ENCODE peak calls at places on chromosomes 1 and 21, in four cellular contexts. One of them, this sample, is unnamed.

GRCh38 chr1:89022167-89022959 is at the start of gene GBP3:
- DNase-seq in heart left ventricle: no peak
- DNase-seq in pancreas: no peak
- DNase-seq in lower lobe of right lung: no peak
- DNase-seq in this sample: no peak

GRCh38 chr1:218524526-218524925 is 179.4 kb downstream of the TGFB2 start:
- DNase-seq in heart left ventricle: no peak
- DNase-seq in pancreas: no peak
- DNase-seq in lower lobe of right lung: no peak
- DNase-seq in this sample: no peak

GRCh38 chr1:52423771-52424170 is 19.4 kb downstream of the PRPF38A start:
- DNase-seq in heart left ventricle: peak; percentile 26
- DNase-seq in pancreas: no peak
- DNase-seq in lower lobe of right lung: no peak
- DNase-seq in this sample: no peak

GRCh38 chr1:118247593-118247992 is 62.6 kb upstream of the SPAG17 start:
- DNase-seq in heart left ventricle: no peak
- DNase-seq in pancreas: no peak
- DNase-seq in lower lobe of right lung: no peak
- DNase-seq in this sample: no peak

GRCh38 chr1:71638081-71638766 is 557.4 kb upstream of the ZRANB2 start:
- DNase-seq in heart left ventricle: no peak
- DNase-seq in pancreas: no peak
- DNase-seq in lower lobe of right lung: no peak
- DNase-seq in this sample: no peak

GRCh38 chr1:43237131-43237530 is 32.7 kb upstream of the TMEM125 start:
- DNase-seq in heart left ventricle: no peak
- DNase-seq in pancreas: no peak
- DNase-seq in lower lobe of right lung: no peak
- DNase-seq in this sample: no peak

GRCh38 chr1:209062863-209063262 is 520.7 kb upstream of the CAMK1G start:
- DNase-seq in heart left ventricle: no peak
- DNase-seq in pancreas: no peak
- DNase-seq in lower lobe of right lung: no peak
- DNase-seq in this sample: no peak

GRCh38 chr1:240244968-240245628 is 153.4 kb downstream of the FMN2 start:
- DNase-seq in heart left ventricle: no peak
- DNase-seq in pancreas: no peak
- DNase-seq in lower lobe of right lung: no peak
- DNase-seq in this sample: no peak

GRCh38 chr1:29122662-29122986 is 1.1 kb downstream of the TMEM200B start:
- DNase-seq in heart left ventricle: peak; percentile 76
- DNase-seq in pancreas: peak; percentile 37
- DNase-seq in lower lobe of right lung: peak; percentile 50
- DNase-seq in this sample: peak; percentile 90

GRCh38 chr1:226664413-226665101 is 74.5 kb downstream of the ITPKB start:
- DNase-seq in heart left ventricle: peak; percentile 67
- DNase-seq in pancreas: peak; percentile 58
- DNase-seq in lower lobe of right lung: peak; percentile 44
- DNase-seq in this sample: no peak

GRCh38 chr1:21570528-21570875 is 61.3 kb downstream of the ALPL start:
- DNase-seq in heart left ventricle: no peak
- DNase-seq in pancreas: no peak
- DNase-seq in lower lobe of right lung: no peak
- DNase-seq in this sample: no peak

GRCh38 chr1:112230232-112230631 is 165.8 kb upstream of the CTTNBP2NL start:
- DNase-seq in heart left ventricle: no peak
- DNase-seq in pancreas: no peak
- DNase-seq in lower lobe of right lung: no peak
- DNase-seq in this sample: no peak

GRCh38 chr1:103529746-103530145 is 4.2 kb downstream of the RNPC3 start:
- DNase-seq in heart left ventricle: no peak
- DNase-seq in pancreas: peak; percentile 46
- DNase-seq in lower lobe of right lung: no peak
- DNase-seq in this sample: no peak

GRCh38 chr1:94092210-94092613 is 28.7 kb downstream of the ABCA4 start:
- DNase-seq in heart left ventricle: peak; percentile 47
- DNase-seq in pancreas: no peak
- DNase-seq in lower lobe of right lung: no peak
- DNase-seq in this sample: no peak

GRCh38 chr1:60886793-60887331 is 195.5 kb upstream of the NFIA start:
- DNase-seq in heart left ventricle: no peak
- DNase-seq in pancreas: no peak
- DNase-seq in lower lobe of right lung: no peak
- DNase-seq in this sample: no peak

GRCh38 chr1:55060133-55060999 is 21.0 kb downstream of the PCSK9 start:
- DNase-seq in heart left ventricle: no peak
- DNase-seq in pancreas: no peak
- DNase-seq in lower lobe of right lung: no peak
- DNase-seq in this sample: no peak

GRCh38 chr1:111707906-111708305 is 31.3 kb downstream of the INKA2 start:
- DNase-seq in heart left ventricle: no peak
- DNase-seq in pancreas: no peak
- DNase-seq in lower lobe of right lung: peak; percentile 70
- DNase-seq in this sample: peak; percentile 75

GRCh38 chr1:170705981-170706380 is 42.0 kb downstream of the PRRX1 start:
- DNase-seq in heart left ventricle: no peak
- DNase-seq in pancreas: no peak
- DNase-seq in lower lobe of right lung: no peak
- DNase-seq in this sample: no peak

GRCh38 chr1:156481527-156481926 is 19.0 kb downstream of the MEF2D start:
- DNase-seq in heart left ventricle: no peak
- DNase-seq in pancreas: no peak
- DNase-seq in lower lobe of right lung: no peak
- DNase-seq in this sample: no peak

GRCh38 chr1:200042437-200043329 is 15.2 kb downstream of the NR5A2 start:
- DNase-seq in heart left ventricle: no peak
- DNase-seq in pancreas: peak; percentile 76
- DNase-seq in lower lobe of right lung: no peak
- DNase-seq in this sample: peak; percentile 84

GRCh38 chr1:86756062-86756406 is 51.7 kb downstream of the SH3GLB1 start:
- DNase-seq in heart left ventricle: no peak
- DNase-seq in pancreas: no peak
- DNase-seq in lower lobe of right lung: no peak
- DNase-seq in this sample: no peak

GRCh38 chr1:211735208-211736170 is 60.1 kb upstream of the NEK2 start:
- DNase-seq in heart left ventricle: no peak
- DNase-seq in pancreas: peak; percentile 36
- DNase-seq in lower lobe of right lung: no peak
- DNase-seq in this sample: no peak

GRCh38 chr1:89147707-89148106 is 21.8 kb upstream of the GBP2 start:
- DNase-seq in heart left ventricle: no peak
- DNase-seq in pancreas: no peak
- DNase-seq in lower lobe of right lung: no peak
- DNase-seq in this sample: no peak

GRCh38 chr1:96581786-96582185 is 139.8 kb upstream of the PTBP2 start:
- DNase-seq in heart left ventricle: no peak
- DNase-seq in pancreas: no peak
- DNase-seq in lower lobe of right lung: no peak
- DNase-seq in this sample: no peak

GRCh38 chr1:76939107-76939816 is 72.0 kb downstream of the ST6GALNAC5 start:
- DNase-seq in heart left ventricle: no peak
- DNase-seq in pancreas: no peak
- DNase-seq in lower lobe of right lung: no peak
- DNase-seq in this sample: no peak

GRCh38 chr21:42218836-42219605 is at the start of gene ABCG1:
- DNase-seq in heart left ventricle: no peak
- DNase-seq in pancreas: no peak
- DNase-seq in lower lobe of right lung: peak; percentile 71
- DNase-seq in this sample: peak; percentile 93

GRCh38 chr1:12053752-12054548 is 9.2 kb upstream of the TNFRSF8 start:
- DNase-seq in heart left ventricle: no peak
- DNase-seq in pancreas: no peak
- DNase-seq in lower lobe of right lung: no peak
- DNase-seq in this sample: no peak

GRCh38 chr1:79638382-79638781 is 631.9 kb upstream of the ADGRL4 start:
- DNase-seq in heart left ventricle: no peak
- DNase-seq in pancreas: no peak
- DNase-seq in lower lobe of right lung: no peak
- DNase-seq in this sample: no peak

GRCh38 chr1:228141082-228141870 is 1.2 kb downstream of the GUK1 start:
- DNase-seq in heart left ventricle: peak; percentile 85
- DNase-seq in pancreas: peak; percentile 73
- DNase-seq in lower lobe of right lung: peak; percentile 55
- DNase-seq in this sample: no peak

GRCh38 chr1:64961923-64962322 is 4.4 kb downstream of the JAK1 start:
- DNase-seq in heart left ventricle: no peak
- DNase-seq in pancreas: no peak
- DNase-seq in lower lobe of right lung: no peak
- DNase-seq in this sample: no peak
- H3K4me1 ChIP-seq in heart left ventricle: peaks cover 85% of the 10 kb centered on the region
- H3K4me1 ChIP-seq in pancreas: peaks cover 24% of the 10 kb centered on the region
- H3K4me1 ChIP-seq in lower lobe of right lung: peaks cover 69% of the 10 kb centered on the region
- H3K4me1 ChIP-seq in this sample: peaks cover 51% of the 10 kb centered on the region

DNA sequence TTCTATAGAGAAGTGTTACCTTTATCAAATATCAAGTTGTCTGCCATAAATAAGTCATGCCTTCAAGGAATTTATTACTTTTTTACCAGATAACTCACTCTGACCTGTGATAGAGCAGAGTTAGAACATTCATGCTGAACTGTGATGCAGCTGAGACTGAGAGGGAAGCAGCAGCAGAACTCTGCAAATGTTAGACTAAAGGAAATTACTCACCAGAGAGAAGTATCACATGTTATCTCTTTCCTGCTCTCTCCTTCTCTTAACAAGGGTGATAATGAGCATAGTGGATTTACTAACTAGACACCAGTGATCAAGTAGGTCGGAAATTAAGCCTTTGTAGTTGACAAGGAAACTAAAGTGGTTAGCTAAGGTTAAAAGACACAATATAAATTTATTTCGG is 181.6 kb downstream of the RASAL2 start:
- DNase-seq in heart left ventricle: no peak
- DNase-seq in pancreas: no peak
- DNase-seq in lower lobe of right lung: no peak
- DNase-seq in this sample: no peak
- H3K27ac ChIP-seq in heart left ventricle: no peak overlapping the region
- H3K27ac ChIP-seq in pancreas: no peak overlapping the region
- H3K27ac ChIP-seq in lower lobe of right lung: no peak overlapping the region
- H3K27ac ChIP-seq in this sample: no peak overlapping the region

GRCh38 chr1:70528591-70529333 is 117.7 kb downstream of the CTH start:
- DNase-seq in heart left ventricle: no peak
- DNase-seq in pancreas: peak; percentile 36
- DNase-seq in lower lobe of right lung: no peak
- DNase-seq in this sample: no peak
- H3K4me1 ChIP-seq in heart left ventricle: no peaks in the 10 kb centered on the region
- H3K4me1 ChIP-seq in pancreas: no peaks in the 10 kb centered on the region
- H3K4me1 ChIP-seq in lower lobe of right lung: no peaks in the 10 kb centered on the region
- H3K4me1 ChIP-seq in this sample: no peaks in the 10 kb centered on the region

GRCh38 chr1:150162862-150163706 is 13.4 kb downstream of the PLEKHO1 start:
- DNase-seq in heart left ventricle: peak; percentile 88
- DNase-seq in pancreas: peak; percentile 61
- DNase-seq in lower lobe of right lung: peak; percentile 90
- DNase-seq in this sample: peak; percentile 90

GRCh38 chr1:150164224-150164623 is 14.5 kb downstream of the PLEKHO1 start:
- DNase-seq in heart left ventricle: peak; percentile 42
- DNase-seq in pancreas: no peak
- DNase-seq in lower lobe of right lung: peak; percentile 67
- DNase-seq in this sample: no peak

GRCh38 chr1:150162582-150162861 is 12.8 kb downstream of the PLEKHO1 start:
- DNase-seq in heart left ventricle: no peak
- DNase-seq in pancreas: no peak
- DNase-seq in lower lobe of right lung: no peak
- DNase-seq in this sample: no peak

GRCh38 chr1:150165622-150166612 is 16.2 kb downstream of the PLEKHO1 start:
- DNase-seq in heart left ventricle: peak; percentile 63
- DNase-seq in pancreas: no peak
- DNase-seq in lower lobe of right lung: no peak
- DNase-seq in this sample: no peak

DNA sequence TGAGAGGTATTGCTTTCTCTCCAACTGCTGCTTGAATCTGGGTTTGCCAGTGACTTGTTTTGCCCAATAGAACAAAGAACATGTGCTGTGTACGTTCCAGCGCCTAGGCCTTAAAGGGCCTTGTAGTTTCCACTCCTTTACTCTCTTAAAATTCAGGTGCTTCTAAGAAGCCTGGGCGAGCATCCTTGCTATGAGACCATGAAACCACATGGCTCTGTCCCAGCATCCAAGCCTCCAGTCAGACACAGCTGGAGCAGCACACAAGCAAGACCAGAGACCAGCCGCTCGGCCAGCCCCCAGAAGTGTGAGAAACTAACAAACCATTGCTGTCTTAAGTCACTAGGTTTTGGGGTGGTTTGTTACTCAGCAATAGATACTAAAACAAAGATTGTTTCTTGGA is 15.1 kb downstream of the PLEKHO1 start:
- DNase-seq in heart left ventricle: no peak
- DNase-seq in pancreas: no peak
- DNase-seq in lower lobe of right lung: no peak
- DNase-seq in this sample: no peak
- H3K27ac ChIP-seq in heart left ventricle: peak overlapping the region; percentile 94
- H3K27ac ChIP-seq in pancreas: no peak overlapping the region
- H3K27ac ChIP-seq in lower lobe of right lung: peak overlapping the region; percentile 24
- H3K27ac ChIP-seq in this sample: peak overlapping the region; percentile 80

GRCh38 chr1:213423041-213423440 is 372.0 kb downstream of the RPS6KC1 start:
- DNase-seq in heart left ventricle: no peak
- DNase-seq in pancreas: no peak
- DNase-seq in lower lobe of right lung: no peak
- DNase-seq in this sample: no peak

GRCh38 chr1:213418268-213419068 is 367.4 kb downstream of the RPS6KC1 start:
- DNase-seq in heart left ventricle: no peak
- DNase-seq in pancreas: no peak
- DNase-seq in lower lobe of right lung: no peak
- DNase-seq in this sample: no peak

GRCh38 chr1:213419369-213420030 is 368.5 kb downstream of the RPS6KC1 start:
- DNase-seq in heart left ventricle: no peak
- DNase-seq in pancreas: no peak
- DNase-seq in lower lobe of right lung: no peak
- DNase-seq in this sample: no peak

GRCh38 chr1:213425631-213426030 is 374.6 kb downstream of the RPS6KC1 start:
- DNase-seq in heart left ventricle: no peak
- DNase-seq in pancreas: no peak
- DNase-seq in lower lobe of right lung: no peak
- DNase-seq in this sample: peak; percentile 44

DNA sequence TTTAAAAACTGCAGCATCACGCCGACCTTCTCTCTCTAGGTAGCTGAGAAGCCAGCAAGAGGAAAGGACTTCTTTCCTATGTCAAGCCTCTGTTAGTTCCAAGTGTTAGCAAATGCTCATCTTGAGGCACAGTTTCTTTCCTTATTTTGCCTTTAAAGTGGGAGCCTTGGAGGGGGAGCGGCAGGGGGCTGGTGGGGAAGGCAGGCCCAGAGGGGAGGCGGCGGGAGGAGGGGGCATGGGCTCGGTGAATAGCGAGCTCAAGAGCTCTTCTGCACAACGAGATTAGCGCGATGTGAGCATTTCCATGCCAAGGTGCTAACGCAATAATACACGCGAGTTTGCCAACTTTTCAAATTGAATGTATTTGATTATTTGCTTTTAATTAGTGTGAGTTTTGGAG is 372.5 kb downstream of the RPS6KC1 start:
- DNase-seq in heart left ventricle: no peak
- DNase-seq in pancreas: no peak
- DNase-seq in lower lobe of right lung: no peak
- DNase-seq in this sample: no peak
- H3K4me1 ChIP-seq in heart left ventricle: no peaks in the 10 kb centered on the region
- H3K4me1 ChIP-seq in pancreas: no peaks in the 10 kb centered on the region
- H3K4me1 ChIP-seq in lower lobe of right lung: no peaks in the 10 kb centered on the region
- H3K4me1 ChIP-seq in this sample: no peaks in the 10 kb centered on the region

GRCh38 chr1:182770193-182770592 is 19.4 kb upstream of the NPL start:
- DNase-seq in heart left ventricle: peak; percentile 38
- DNase-seq in pancreas: no peak
- DNase-seq in lower lobe of right lung: no peak
- DNase-seq in this sample: no peak
- H3K27ac ChIP-seq in heart left ventricle: peak overlapping the region; percentile 32
- H3K27ac ChIP-seq in pancreas: no peak overlapping the region
- H3K27ac ChIP-seq in lower lobe of right lung: no peak overlapping the region
- H3K27ac ChIP-seq in this sample: no peak overlapping the region